ENCODE peak calls at places on chromosomes 11 and 22, in seven cellular contexts. One of them, this sample, is unnamed.

GRCh38 chr11:132357811-132358572 is 987.6 kb downstream of the NTM start:
- DNase-seq in progenitor cell of endocrine pancreas: no peak
- DNase-seq in HEK293T: no peak
- DNase-seq in left colon: no peak
- DNase-seq in stimulated activated CD8-positive, alpha-beta memory T cell treated with anti-CD3 and anti-CD28 coated beads, Interleukin-2, amount 100 ng/mL, for 1 hour: no peak
- DNase-seq in BJ: no peak
- DNase-seq in nucleus accumbens: no peak
- DNase-seq in this sample: no peak

GRCh38 chr11:67633758-67634365 is 4.1 kb upstream of the NUDT8 start:
- DNase-seq in progenitor cell of endocrine pancreas: no peak
- DNase-seq in HEK293T: no peak
- DNase-seq in left colon: no peak
- DNase-seq in stimulated activated CD8-positive, alpha-beta memory T cell treated with anti-CD3 and anti-CD28 coated beads, Interleukin-2, amount 100 ng/mL, for 1 hour: no peak
- DNase-seq in BJ: no peak
- DNase-seq in nucleus accumbens: no peak
- DNase-seq in this sample: no peak

GRCh38 chr22:19525116-19525660 is 978 bp upstream of the CLDN5 start:
- DNase-seq in progenitor cell of endocrine pancreas: no peak
- DNase-seq in HEK293T: peak
- DNase-seq in left colon: no peak
- DNase-seq in stimulated activated CD8-positive, alpha-beta memory T cell treated with anti-CD3 and anti-CD28 coated beads, Interleukin-2, amount 100 ng/mL, for 1 hour: no peak
- DNase-seq in BJ: no peak
- DNase-seq in nucleus accumbens: no peak
- DNase-seq in this sample: no peak

GRCh38 chr22:42317691-42318547 is 47.5 kb upstream of the TCF20 start:
- DNase-seq in progenitor cell of endocrine pancreas: no peak
- DNase-seq in HEK293T: no peak
- DNase-seq in left colon: peak
- DNase-seq in stimulated activated CD8-positive, alpha-beta memory T cell treated with anti-CD3 and anti-CD28 coated beads, Interleukin-2, amount 100 ng/mL, for 1 hour: no peak
- DNase-seq in BJ: no peak
- DNase-seq in nucleus accumbens: peak
- DNase-seq in this sample: no peak

GRCh38 chr11:72844356-72844755 is 30.1 kb downstream of the ATG16L2 start:
- DNase-seq in progenitor cell of endocrine pancreas: no peak
- DNase-seq in HEK293T: no peak
- DNase-seq in left colon: no peak
- DNase-seq in stimulated activated CD8-positive, alpha-beta memory T cell treated with anti-CD3 and anti-CD28 coated beads, Interleukin-2, amount 100 ng/mL, for 1 hour: no peak
- DNase-seq in BJ: peak
- DNase-seq in nucleus accumbens: no peak
- DNase-seq in this sample: no peak

GRCh38 chr11:21561589-21561988 is 631.3 kb upstream of the ANO5 start:
- DNase-seq in progenitor cell of endocrine pancreas: no peak
- DNase-seq in HEK293T: no peak
- DNase-seq in left colon: no peak
- DNase-seq in stimulated activated CD8-positive, alpha-beta memory T cell treated with anti-CD3 and anti-CD28 coated beads, Interleukin-2, amount 100 ng/mL, for 1 hour: no peak
- DNase-seq in BJ: peak
- DNase-seq in nucleus accumbens: no peak
- DNase-seq in this sample: no peak

GRCh38 chr11:1541474-1542204 is 30.4 kb downstream of the DUSP8 start:
- DNase-seq in progenitor cell of endocrine pancreas: no peak
- DNase-seq in HEK293T: no peak
- DNase-seq in left colon: no peak
- DNase-seq in stimulated activated CD8-positive, alpha-beta memory T cell treated with anti-CD3 and anti-CD28 coated beads, Interleukin-2, amount 100 ng/mL, for 1 hour: no peak
- DNase-seq in BJ: no peak
- DNase-seq in nucleus accumbens: peak
- DNase-seq in this sample: no peak

GRCh38 chr11:91373497-91373896 is 851.1 kb upstream of the FAT3 start:
- DNase-seq in progenitor cell of endocrine pancreas: no peak
- DNase-seq in HEK293T: no peak
- DNase-seq in left colon: no peak
- DNase-seq in stimulated activated CD8-positive, alpha-beta memory T cell treated with anti-CD3 and anti-CD28 coated beads, Interleukin-2, amount 100 ng/mL, for 1 hour: no peak
- DNase-seq in BJ: no peak
- DNase-seq in nucleus accumbens: no peak
- DNase-seq in this sample: no peak

GRCh38 chr11:78350101-78350645 is 67.4 kb downstream of the GAB2 start:
- DNase-seq in progenitor cell of endocrine pancreas: no peak
- DNase-seq in HEK293T: no peak
- DNase-seq in left colon: no peak
- DNase-seq in stimulated activated CD8-positive, alpha-beta memory T cell treated with anti-CD3 and anti-CD28 coated beads, Interleukin-2, amount 100 ng/mL, for 1 hour: no peak
- DNase-seq in BJ: no peak
- DNase-seq in nucleus accumbens: no peak
- DNase-seq in this sample: no peak